ENCODE peak calls at places on chromosomes 11 and 22, in eight cellular contexts. G is A172; F is NCI-H1694 treated with DMSO at 0.1 percent for 48 hours; Q is Right ventricle myocardium superior; I is NCI-H1092 treated with DMSO at 0.1 percent for 48 hours; U is activated effector memory CD4-positive, alpha-beta T cell treated with anti-CD3 and anti-CD28 coated beads, Interleukin-2, amount 50 U/mL, for 16 hours; M is stimulated activated CD8-positive, alpha-beta memory T cell treated with anti-CD3 and anti-CD28 coated beads, Interleukin-12 subunit alpha, Interleukin-12 subunit beta, amount 100 ng/mL, for 1 hour; L is colonic mucosa. Z is an unnamed sample.
A peak's percentile ranks its signal among the peaks of the same experiment; 100 is the strongest.

GRCh38 chr11:121237686-121238658 is 54.6 kb upstream of the SC5D start:
- DNase-seq in U (no peak), L (no peak), I (no peak), Q (no peak), F (no peak), M (no peak), G (no peak), Z (peak; percentile 41)

GRCh38 chr11:66322732-66323427 is 6.0 kb upstream of the CD248 start:
- DNase-seq in I (no peak), M (no peak), L (no peak), Q (peak; percentile 85), U (no peak), G (no peak), F (no peak), Z (no peak)

GRCh38 chr11:8252946-8253345 is 10.7 kb downstream of the LMO1 start:
- DNase-seq in M (no peak), U (peak; percentile 30), G (no peak), F (no peak), I (no peak), Q (no peak), L (no peak), Z (no peak)

GRCh38 chr22:19043111-19044085 is 78.8 kb downstream of the DGCR2 start:
- DNase-seq in F (no peak), M (no peak), U (peak; percentile 42), G (peak; percentile 24), I (no peak), L (no peak), Q (no peak), Z (no peak)

GRCh38 chr22:36301851-36302250 is 48.9 kb downstream of the APOL1 start:
- DNase-seq in M (no peak), I (no peak), L (no peak), Q (no peak), G (no peak), F (no peak), U (no peak), Z (no peak)

GRCh38 chr11:104968856-104969776 is 742 bp upstream of the CASP4 start:
- DNase-seq in F (no peak), L (peak; percentile 31), Q (peak; percentile 59), I (peak; percentile 54), G (peak; percentile 53), U (no peak), M (no peak), Z (peak; percentile 73)

GRCh38 chr22:24146190-24146616 is 35.1 kb upstream of the SUSD2 start:
- DNase-seq in L (peak; percentile 81), Q (peak; percentile 65), I (peak; percentile 40), M (no peak), G (peak; percentile 53), U (no peak), F (no peak), Z (peak; percentile 69)

GRCh38 chr11:117187799-117188481 is 9.4 kb downstream of the SIDT2 start:
- DNase-seq in F (no peak), G (no peak), U (peak; percentile 57), I (no peak), Q (no peak), M (no peak), L (peak; percentile 21), Z (no peak)

GRCh38 chr22:17243524-17243923 is 24.3 kb upstream of the ADA2 start:
- DNase-seq in L (no peak), G (peak; percentile 31), U (no peak), I (no peak), F (no peak), Q (no peak), M (no peak), Z (no peak)

GRCh38 chr11:117570701-117571100 is 226.3 kb downstream of the DSCAML1 start:
- DNase-seq in M (no peak), U (no peak), G (no peak), I (peak; percentile 12), L (no peak), F (no peak), Q (peak; percentile 35), Z (no peak)

GRCh38 chr22:31857247-31857646 is 87.1 kb upstream of the YWHAH start:
- DNase-seq in U (no peak), I (peak; percentile 74), F (no peak), G (no peak), M (no peak), Q (no peak), L (peak; percentile 37), Z (peak; percentile 85)

GRCh38 chr11:109697140-109697843 is 275.3 kb downstream of the C11orf87 start:
- DNase-seq in U (no peak), I (peak; percentile 65), F (peak; percentile 1), Q (no peak), L (no peak), G (peak; percentile 14), M (no peak), Z (peak; percentile 46)